ENCODE peak calls at places on chromosomes 11 and 22, in six cellular contexts. F is SK-N-SH; P is prostate gland; A is CD8-positive, alpha-beta T cell; G is mammary epithelial cell; C is HCT116. J is an unnamed sample.

GRCh38 chr22:35437038-35437437 is 37.1 kb downstream of the MCM5 start:
- DNase-seq in F (peak; percentile 54), A (no peak), G (no peak), C (peak; percentile 38), P (no peak), J (no peak)

GRCh38 chr11:1101318-1102089 is 26.8 kb downstream of the MUC2 start:
- DNase-seq in P (no peak), C (no peak), G (no peak), F (no peak), A (no peak), J (no peak)

GRCh38 chr22:27621671-27622070 is 179.9 kb downstream of the MN1 start:
- DNase-seq in A (no peak), F (no peak), G (no peak), C (no peak), P (no peak), J (no peak)

GRCh38 chr11:84247931-84248330 is 961.8 kb upstream of the CCDC90B start:
- DNase-seq in G (no peak), P (no peak), A (no peak), F (no peak), C (no peak), J (no peak)

GRCh38 chr11:106218096-106218495 is 140.6 kb downstream of the AASDHPPT start:
- DNase-seq in A (no peak), P (no peak), G (no peak), C (no peak), F (no peak), J (no peak)

GRCh38 chr11:18091731-18092130 is 14.2 kb downstream of the SAAL1 start:
- DNase-seq in F (no peak), C (no peak), G (peak; percentile 8), A (no peak), P (no peak), J (no peak)

GRCh38 chr22:31616315-31616980 is 45.6 kb downstream of the PISD start:
- DNase-seq in F (no peak), P (no peak), G (no peak), A (no peak), C (no peak), J (no peak)

GRCh38 chr11:116357769-116358544 is 414.8 kb downstream of the BUD13 start:
- DNase-seq in G (no peak), A (no peak), P (no peak), F (no peak), C (peak; percentile 37), J (no peak)

GRCh38 chr11:113710989-113711388 is 4.9 kb upstream of the TMPRSS5 start:
- DNase-seq in P (no peak), G (no peak), F (no peak), A (no peak), C (no peak), J (no peak)

GRCh38 chr11:86241956-86242525 is 2.5 kb upstream of the EED start:
- DNase-seq in A (no peak), F (no peak), P (no peak), C (no peak), G (no peak), J (no peak)

GRCh38 chr11:71342116-71342515 is 89.7 kb upstream of the SHANK2 start:
- DNase-seq in A (no peak), P (no peak), C (no peak), G (peak; percentile 75), F (no peak), J (no peak)

GRCh38 chr11:28677719-28678118 is 569.5 kb downstream of the METTL15 start:
- DNase-seq in A (no peak), P (no peak), G (no peak), C (no peak), F (no peak), J (no peak)

GRCh38 chr11:69295079-69295994 is 1.4 kb downstream of the MYEOV start:
- DNase-seq in F (no peak), C (no peak), P (no peak), G (no peak), A (no peak), J (no peak)

GRCh38 chr11:68448604-68449011 is 11.9 kb upstream of the PPP6R3 start:
- DNase-seq in P (no peak), A (no peak), C (no peak), G (no peak), F (no peak), J (no peak)

GRCh38 chr11:92285776-92286175 is 61.2 kb downstream of the FAT3 start:
- DNase-seq in C (no peak), P (no peak), A (no peak), G (no peak), F (no peak), J (no peak)

GRCh38 chr22:39308614-39309363 is 10.6 kb downstream of the RPL3 start:
- DNase-seq in G (peak; percentile 89), F (no peak), A (no peak), C (peak; percentile 92), P (no peak), J (peak; percentile 54)

GRCh38 chr22:49204599-49205214 is 623.0 kb downstream of the BRD1 start:
- DNase-seq in C (no peak), F (no peak), P (no peak), G (no peak), A (no peak), J (no peak)

GRCh38 chr11:117843666-117844484 is 19.3 kb upstream of the FXYD2 start:
- DNase-seq in A (peak; percentile 85), F (peak; percentile 74), P (peak; percentile 68), G (peak; percentile 24), C (peak; percentile 54), J (peak; percentile 84)

GRCh38 chr11:61730222-61730994 is 22.0 kb upstream of the MYRF start:
- DNase-seq in C (peak; percentile 87), P (no peak), F (no peak), A (no peak), G (peak; percentile 95), J (peak; percentile 47)

GRCh38 chr11:75873417-75874148 is 58.6 kb downstream of the UVRAG start:
- DNase-seq in C (no peak), A (no peak), F (no peak), G (no peak), P (no peak), J (no peak)

GRCh38 chr11:131157678-131158077 is 212.7 kb upstream of the NTM start:
- DNase-seq in A (no peak), P (no peak), G (no peak), F (no peak), C (no peak), J (no peak)

GRCh38 chr11:125871391-125872137 is 15.9 kb upstream of the HYLS1 start:
- DNase-seq in F (peak; percentile 65), G (peak; percentile 6), C (peak; percentile 29), A (no peak), P (no peak), J (no peak)

GRCh38 chr22:30335236-30335635 is 8.5 kb upstream of the TBC1D10A start:
- DNase-seq in F (no peak), A (no peak), C (no peak), G (no peak), P (no peak), J (no peak)

GRCh38 chr22:30334601-30335000 is 7.9 kb upstream of the TBC1D10A start:
- DNase-seq in C (no peak), F (no peak), A (no peak), G (no peak), P (no peak), J (no peak)

GRCh38 chr22:30333707-30334087 is 7.0 kb upstream of the TBC1D10A start:
- DNase-seq in P (no peak), A (no peak), G (no peak), C (no peak), F (no peak), J (no peak)

GRCh38 chr22:30332994-30333706 is 6.4 kb upstream of the TBC1D10A start:
- DNase-seq in F (no peak), G (no peak), C (no peak), A (no peak), P (no peak), J (no peak)

GRCh38 chr22:30332551-30332950 is 5.8 kb upstream of the TBC1D10A start:
- DNase-seq in C (no peak), G (no peak), A (no peak), P (no peak), F (no peak), J (no peak)
- H3K27ac ChIP-seq in C (no peak overlapping the region), G (no peak overlapping the region), A (no peak overlapping the region), P (no peak overlapping the region), F (no peak overlapping the region), J (no peak overlapping the region)

GRCh38 chr11:72826191-72826941 is 12.2 kb downstream of the ATG16L2 start:
- DNase-seq in P (no peak), G (no peak), C (no peak), A (no peak), F (no peak), J (no peak)
- H3K36me3 ChIP-seq in P (no peaks in the 10 kb centered on the region), G (no peaks in the 10 kb centered on the region), C (no peaks in the 10 kb centered on the region), A (peaks cover 18% of the 10 kb centered on the region), F (no peaks in the 10 kb centered on the region), J (peaks cover 15% of the 10 kb centered on the region)

GRCh38 chr11:65298131-65298535 is 16.5 kb upstream of the CDC42EP2 start:
- DNase-seq in C (no peak), A (no peak), F (no peak), P (no peak), G (no peak), J (peak; percentile 54)
- H3K4me1 ChIP-seq in C (no peaks in the 10 kb centered on the region), A (no peaks in the 10 kb centered on the region), F (no peaks in the 10 kb centered on the region), P (peaks cover 2% of the 10 kb centered on the region), G (no peaks in the 10 kb centered on the region), J (peaks cover 7% of the 10 kb centered on the region)

GRCh38 chr11:112454841-112455240 is 194.2 kb upstream of the PLET1 start:
- DNase-seq in P (no peak), A (no peak), G (no peak), C (no peak), F (no peak), J (no peak)

GRCh38 chr11:112455791-112456190 is 195.1 kb upstream of the PLET1 start:
- DNase-seq in P (no peak), F (no peak), G (no peak), C (no peak), A (no peak), J (no peak)

GRCh38 chr11:112460141-112460540 is 199.5 kb upstream of the PLET1 start:
- DNase-seq in F (no peak), A (no peak), G (no peak), C (no peak), P (no peak), J (no peak)

GRCh38 chr11:112457532-112457931 is 196.9 kb upstream of the PLET1 start:
- DNase-seq in G (no peak), C (no peak), A (no peak), P (no peak), F (no peak), J (no peak)

DNA sequence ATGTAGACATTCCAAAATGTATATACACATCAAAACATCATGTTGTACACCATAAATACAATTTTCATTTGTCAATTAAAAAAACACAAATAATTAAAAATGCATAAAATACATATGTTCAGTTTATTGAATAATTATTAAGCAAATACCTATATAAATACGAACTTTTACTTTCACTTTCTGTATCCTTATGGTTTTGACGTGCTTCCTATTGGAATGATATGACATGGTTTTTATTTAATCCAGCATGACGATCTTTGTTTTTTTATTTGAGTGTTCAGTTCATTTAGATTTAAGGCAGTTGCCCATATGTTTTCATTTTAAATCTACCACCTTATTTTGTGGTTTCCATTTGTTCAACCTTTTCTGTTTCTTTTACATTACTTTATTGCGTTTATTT is 198.3 kb upstream of the PLET1 start:
- DNase-seq in G (no peak), P (no peak), A (no peak), F (no peak), C (no peak), J (no peak)
- H3K27ac ChIP-seq in G (no peak overlapping the region), P (no peak overlapping the region), A (no peak overlapping the region), F (no peak overlapping the region), C (no peak overlapping the region), J (no peak overlapping the region)

J was measured in lung.